ENCODE peak calls at places on chromosome 4, in ten cellular contexts. One of them, this sample, is unnamed.

GRCh38 chr4:158410272-158410671 is 111.4 kb upstream of the RXFP1 start:
- DNase-seq in right lobe of liver: no peak
- DNase-seq in ovary: no peak
- DNase-seq in CD8-positive, alpha-beta T cell: no peak
- DNase-seq in GM13977: no peak
- DNase-seq in M059J: peak; percentile 57
- DNase-seq in upper lobe of right lung: no peak
- DNase-seq in cardiac muscle cell: no peak
- DNase-seq in activated naive CD8-positive, alpha-beta T cell treated with anti-CD3 and anti-CD28 coated beads, Interleukin-2, amount 50 U/mL, for 24 hours: no peak
- DNase-seq in WERI-Rb-1: no peak
- DNase-seq in this sample: peak; percentile 38

GRCh38 chr4:150782311-150782710 is 200.4 kb downstream of the MAB21L2 start:
- DNase-seq in right lobe of liver: no peak
- DNase-seq in ovary: no peak
- DNase-seq in CD8-positive, alpha-beta T cell: no peak
- DNase-seq in GM13977: no peak
- DNase-seq in M059J: peak; percentile 52
- DNase-seq in upper lobe of right lung: no peak
- DNase-seq in cardiac muscle cell: peak; percentile 44
- DNase-seq in activated naive CD8-positive, alpha-beta T cell treated with anti-CD3 and anti-CD28 coated beads, Interleukin-2, amount 50 U/mL, for 24 hours: no peak
- DNase-seq in WERI-Rb-1: no peak
- DNase-seq in this sample: peak; percentile 37

GRCh38 chr4:151197258-151197657 is 79.7 kb upstream of the PRSS48 start:
- DNase-seq in right lobe of liver: no peak
- DNase-seq in ovary: no peak
- DNase-seq in CD8-positive, alpha-beta T cell: no peak
- DNase-seq in GM13977: no peak
- DNase-seq in M059J: no peak
- DNase-seq in upper lobe of right lung: no peak
- DNase-seq in cardiac muscle cell: no peak
- DNase-seq in activated naive CD8-positive, alpha-beta T cell treated with anti-CD3 and anti-CD28 coated beads, Interleukin-2, amount 50 U/mL, for 24 hours: no peak
- DNase-seq in WERI-Rb-1: no peak
- DNase-seq in this sample: no peak

GRCh38 chr4:163484906-163485305 is 9.6 kb upstream of the TMA16 start:
- DNase-seq in right lobe of liver: no peak
- DNase-seq in ovary: no peak
- DNase-seq in CD8-positive, alpha-beta T cell: peak; percentile 44
- DNase-seq in GM13977: peak; percentile 35
- DNase-seq in M059J: peak; percentile 47
- DNase-seq in upper lobe of right lung: no peak
- DNase-seq in cardiac muscle cell: peak; percentile 80
- DNase-seq in activated naive CD8-positive, alpha-beta T cell treated with anti-CD3 and anti-CD28 coated beads, Interleukin-2, amount 50 U/mL, for 24 hours: peak; percentile 62
- DNase-seq in WERI-Rb-1: peak; percentile 85
- DNase-seq in this sample: peak; percentile 15

GRCh38 chr4:187363453-187363852 is 632.1 kb upstream of the ZFP42 start:
- DNase-seq in right lobe of liver: no peak
- DNase-seq in ovary: no peak
- DNase-seq in CD8-positive, alpha-beta T cell: no peak
- DNase-seq in GM13977: no peak
- DNase-seq in M059J: peak; percentile 75
- DNase-seq in upper lobe of right lung: no peak
- DNase-seq in cardiac muscle cell: no peak
- DNase-seq in activated naive CD8-positive, alpha-beta T cell treated with anti-CD3 and anti-CD28 coated beads, Interleukin-2, amount 50 U/mL, for 24 hours: no peak
- DNase-seq in WERI-Rb-1: no peak
- DNase-seq in this sample: peak; percentile 4

GRCh38 chr4:6343950-6344408 is 74.3 kb downstream of the WFS1 start:
- DNase-seq in right lobe of liver: peak; percentile 45
- DNase-seq in ovary: no peak
- DNase-seq in CD8-positive, alpha-beta T cell: no peak
- DNase-seq in GM13977: no peak
- DNase-seq in M059J: peak; percentile 84
- DNase-seq in upper lobe of right lung: no peak
- DNase-seq in cardiac muscle cell: no peak
- DNase-seq in activated naive CD8-positive, alpha-beta T cell treated with anti-CD3 and anti-CD28 coated beads, Interleukin-2, amount 50 U/mL, for 24 hours: no peak
- DNase-seq in WERI-Rb-1: peak; percentile 80
- DNase-seq in this sample: peak; percentile 91

GRCh38 chr4:86891785-86892638 is at the start of gene C4orf36:
- DNase-seq in right lobe of liver: peak; percentile 88
- DNase-seq in ovary: peak; percentile 60
- DNase-seq in CD8-positive, alpha-beta T cell: no peak
- DNase-seq in GM13977: peak; percentile 71
- DNase-seq in M059J: peak; percentile 77
- DNase-seq in upper lobe of right lung: peak; percentile 92
- DNase-seq in cardiac muscle cell: peak; percentile 65
- DNase-seq in activated naive CD8-positive, alpha-beta T cell treated with anti-CD3 and anti-CD28 coated beads, Interleukin-2, amount 50 U/mL, for 24 hours: peak; percentile 39
- DNase-seq in WERI-Rb-1: peak; percentile 77
- DNase-seq in this sample: peak; percentile 42

GRCh38 chr4:74284074-74284473 is 24.2 kb upstream of the EPGN start:
- DNase-seq in right lobe of liver: no peak
- DNase-seq in ovary: no peak
- DNase-seq in CD8-positive, alpha-beta T cell: no peak
- DNase-seq in GM13977: no peak
- DNase-seq in M059J: peak; percentile 93
- DNase-seq in upper lobe of right lung: no peak
- DNase-seq in cardiac muscle cell: no peak
- DNase-seq in activated naive CD8-positive, alpha-beta T cell treated with anti-CD3 and anti-CD28 coated beads, Interleukin-2, amount 50 U/mL, for 24 hours: no peak
- DNase-seq in WERI-Rb-1: no peak
- DNase-seq in this sample: peak; percentile 76

This sample was measured in HT1080.